ENCODE peak calls at places on chromosome 16, in six cellular contexts. T is fibroblast of pulmonary artery, H is fibroblast of the aortic adventitia, S is hepatocyte, V is adrenal gland, M is brain microvascular endothelial cell. F is an unnamed sample.

GRCh38 chr16:3135120-3135715 is 389 bp downstream of the ZNF213 start:
- DNase-seq in T (no peak), H (peak), S (no peak), V (no peak), M (no peak), F (no peak)

GRCh38 chr16:15954814-15955151 is 5.4 kb downstream of the ABCC1 start:
- DNase-seq in T (no peak), H (peak), S (no peak), V (no peak), M (no peak), F (no peak)

GRCh38 chr16:75486666-75487313 is 8.5 kb downstream of the CHST6 start:
- DNase-seq in T (no peak), H (no peak), S (no peak), V (no peak), M (no peak), F (no peak)

GRCh38 chr16:65280988-65281530 is 159.2 kb upstream of the CDH11 start:
- DNase-seq in T (no peak), H (no peak), S (no peak), V (no peak), M (no peak), F (no peak)

GRCh38 chr16:14181371-14182050 is 110.4 kb downstream of the MRTFB start:
- DNase-seq in T (peak), H (peak), S (no peak), V (no peak), M (peak), F (peak)

GRCh38 chr16:17227278-17227677 is 243.5 kb downstream of the XYLT1 start:
- DNase-seq in T (no peak), H (no peak), S (peak), V (no peak), M (no peak), F (no peak)

GRCh38 chr16:82899731-82900454 is 273.1 kb downstream of the CDH13 start:
- DNase-seq in T (no peak), H (peak), S (no peak), V (no peak), M (no peak), F (no peak)

GRCh38 chr16:21218135-21218534 is 6.8 kb upstream of the ZP2 start:
- DNase-seq in T (peak), H (peak), S (no peak), V (no peak), M (no peak), F (no peak)

GRCh38 chr16:65421596-65421995 is 299.7 kb upstream of the CDH11 start:
- DNase-seq in T (no peak), H (no peak), S (no peak), V (no peak), M (no peak), F (no peak)

GRCh38 chr16:11852092-11852809 is 909 bp upstream of the RSL1D1 start:
- DNase-seq in T (no peak), H (no peak), S (peak), V (no peak), M (no peak), F (no peak)

GRCh38 chr16:76639685-76640289 is 362.6 kb downstream of the CNTNAP4 start:
- DNase-seq in T (peak), H (peak), S (peak), V (peak), M (no peak), F (no peak)

GRCh38 chr16:86669937-86670772 is 91.8 kb downstream of the FOXL1 start:
- DNase-seq in T (no peak), H (no peak), S (peak), V (no peak), M (no peak), F (no peak)

GRCh38 chr16:31466381-31466841 is 5.5 kb upstream of the TGFB1I1 start:
- DNase-seq in T (no peak), H (no peak), S (no peak), V (no peak), M (no peak), F (no peak)

GRCh38 chr16:49471038-49471727 is 97.6 kb downstream of the C16orf78 start:
- DNase-seq in T (no peak), H (no peak), S (no peak), V (no peak), M (no peak), F (no peak)

GRCh38 chr16:81554993-81555392 is 110.4 kb downstream of the CMIP start:
- DNase-seq in T (no peak), H (no peak), S (no peak), V (no peak), M (no peak), F (no peak)

DNA sequence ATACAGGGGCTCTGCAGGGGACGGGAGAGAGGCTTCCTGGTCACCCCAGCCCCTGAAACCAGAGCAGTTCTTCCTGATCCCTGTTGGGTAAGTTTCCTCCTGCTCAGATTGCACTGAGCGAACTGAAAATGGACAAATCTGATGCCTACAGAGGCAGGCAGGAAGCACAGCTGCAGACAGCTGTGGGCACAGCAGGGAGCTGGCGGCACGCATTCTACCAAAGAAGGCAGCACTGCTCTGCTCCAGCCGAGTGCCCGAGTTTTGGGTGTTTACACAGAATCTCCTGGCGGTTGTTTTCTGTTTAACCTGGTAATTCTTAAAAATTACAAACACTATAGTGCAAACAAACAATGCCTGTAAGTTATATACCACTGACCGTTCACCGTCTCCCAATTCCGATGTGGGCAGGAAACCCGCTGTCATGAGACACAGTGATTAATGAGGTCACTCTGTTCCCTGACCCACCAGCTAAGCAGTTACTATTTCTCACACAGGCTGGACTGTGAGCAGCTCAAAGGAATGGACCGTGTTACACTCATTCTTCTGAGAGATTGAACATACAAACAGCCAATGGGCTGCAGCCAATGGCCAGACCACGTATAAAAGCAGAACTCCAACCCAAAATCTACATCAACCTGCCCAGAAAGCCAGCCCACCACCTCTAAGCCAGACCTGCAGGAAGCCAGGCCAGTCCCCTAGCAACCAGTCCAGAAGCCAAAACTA is 25.5 kb downstream of the NSMCE1 start:
- DNase-seq in T (peak), H (peak), S (no peak), V (no peak), M (peak), F (peak)
- H3K4me3 ChIP-seq in T (peak), H (no peak), S (no peak), V (no peak), M (peak), F (peak)

DNA sequence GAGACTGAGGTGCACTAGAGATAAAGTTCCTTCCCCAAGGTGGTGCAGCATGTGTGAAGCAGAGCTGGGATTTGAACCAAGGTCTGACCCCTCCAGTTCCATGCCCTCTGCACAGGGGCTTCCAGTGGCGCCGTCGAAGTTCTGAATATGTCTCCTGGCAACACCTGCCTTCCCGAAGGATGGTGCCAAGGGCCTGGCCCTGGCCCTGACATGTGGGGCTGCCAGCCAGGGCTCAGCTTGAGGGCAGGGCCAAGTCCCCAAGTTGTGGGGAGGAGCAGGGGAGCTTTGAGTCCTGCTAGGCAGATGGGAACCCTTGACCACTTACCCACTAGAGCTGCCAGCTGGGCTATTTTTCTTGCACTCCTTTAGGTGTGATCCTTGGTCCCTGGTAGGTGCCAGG is 56.4 kb downstream of the NKD1 start:
- DNase-seq in T (no peak), H (no peak), S (no peak), V (no peak), M (no peak), F (no peak)
- TF ChIP-seq CTCF in T (no peak), H (no peak), S (no peak), V (no peak), M (no peak), F (no peak)

GRCh38 chr16:85569615-85570212 is 43.4 kb upstream of the GSE1 start:
- DNase-seq in T (peak), H (no peak), S (no peak), V (no peak), M (peak), F (no peak)
- H3K4me3 ChIP-seq in T (no peak), H (no peak), S (no peak), V (no peak), M (no peak), F (no peak)

GRCh38 chr16:54107803-54108202 is 178.8 kb downstream of the IRX3 start:
- DNase-seq in T (peak), H (no peak), S (no peak), V (no peak), M (no peak), F (no peak)
- TF ChIP-seq CTCF in T (no peak), H (no peak), S (no peak), V (no peak), M (no peak), F (no peak)